ENCODE peak calls at places on chromosome 15, in four cellular contexts. One of them, this sample, is unnamed. For H3K4me1, the result is how much of the 10 kb centered on the place peaks cover.

GRCh38 chr15:90680371-90680935 is 36.7 kb upstream of the BLM start:
- DNase-seq in GM12878: no peak
- DNase-seq in H1: no peak
- DNase-seq in HCT116: no peak
- DNase-seq in this sample: no peak

GRCh38 chr15:48721061-48721810 is 75.7 kb upstream of the FBN1 start:
- DNase-seq in GM12878: no peak
- DNase-seq in HCT116: no peak
- DNase-seq in H1: no peak
- DNase-seq in this sample: no peak

GRCh38 chr15:89448825-89449224 is 47.6 kb downstream of the RHCG start:
- DNase-seq in HCT116: no peak
- DNase-seq in GM12878: no peak
- DNase-seq in H1: no peak
- DNase-seq in this sample: no peak

GRCh38 chr15:70257573-70258220 is 160.0 kb upstream of the TLE3 start:
- DNase-seq in GM12878: no peak
- DNase-seq in HCT116: no peak
- DNase-seq in H1: no peak
- DNase-seq in this sample: no peak

GRCh38 chr15:57866149-57866736 is 159.7 kb downstream of the POLR2M start:
- DNase-seq in H1: peak
- DNase-seq in HCT116: peak
- DNase-seq in GM12878: no peak
- DNase-seq in this sample: peak

GRCh38 chr15:49715213-49715612 is 94.4 kb downstream of the DTWD1 start:
- DNase-seq in GM12878: no peak
- DNase-seq in H1: no peak
- DNase-seq in HCT116: no peak
- DNase-seq in this sample: no peak

GRCh38 chr15:70856177-70856883 is 2.4 kb upstream of the LARP6 start:
- DNase-seq in H1: no peak
- DNase-seq in HCT116: no peak
- DNase-seq in GM12878: no peak
- DNase-seq in this sample: no peak

GRCh38 chr15:72472907-72473669 is 1.0 kb upstream of the ARIH1 start:
- DNase-seq in GM12878: peak
- DNase-seq in H1: no peak
- DNase-seq in HCT116: no peak
- DNase-seq in this sample: peak

GRCh38 chr15:98904466-98905048 is 103.0 kb downstream of the PGPEP1L start:
- DNase-seq in H1: no peak
- DNase-seq in HCT116: peak
- DNase-seq in GM12878: no peak
- DNase-seq in this sample: no peak

GRCh38 chr15:31437686-31438085 is 111.1 kb downstream of the KLF13 start:
- DNase-seq in HCT116: no peak
- DNase-seq in H1: no peak
- DNase-seq in GM12878: no peak
- DNase-seq in this sample: no peak

GRCh38 chr15:40731034-40731433 is 24.0 kb downstream of the RMDN3 start:
- DNase-seq in H1: no peak
- DNase-seq in HCT116: no peak
- DNase-seq in GM12878: no peak
- DNase-seq in this sample: no peak

GRCh38 chr15:88256261-88257230 is at the start of gene NTRK3:
- DNase-seq in HCT116: no peak
- DNase-seq in H1: no peak
- DNase-seq in GM12878: no peak
- DNase-seq in this sample: no peak

GRCh38 chr15:65747265-65747664 is 44.8 kb downstream of the DENND4A start:
- DNase-seq in HCT116: no peak
- DNase-seq in GM12878: no peak
- DNase-seq in H1: no peak
- DNase-seq in this sample: no peak

GRCh38 chr15:27885226-27885625 is 213.9 kb downstream of the OCA2 start:
- DNase-seq in GM12878: no peak
- DNase-seq in HCT116: no peak
- DNase-seq in H1: no peak
- DNase-seq in this sample: no peak

GRCh38 chr15:44541282-44541958 is 4.5 kb downstream of the EIF3J start:
- DNase-seq in GM12878: no peak
- DNase-seq in H1: no peak
- DNase-seq in HCT116: no peak
- DNase-seq in this sample: no peak
- TF ChIP-seq YY1 in GM12878: no peak
- TF ChIP-seq YY1 in H1: no peak
- TF ChIP-seq YY1 in HCT116: no peak
- TF ChIP-seq YY1 in this sample: no peak

DNA sequence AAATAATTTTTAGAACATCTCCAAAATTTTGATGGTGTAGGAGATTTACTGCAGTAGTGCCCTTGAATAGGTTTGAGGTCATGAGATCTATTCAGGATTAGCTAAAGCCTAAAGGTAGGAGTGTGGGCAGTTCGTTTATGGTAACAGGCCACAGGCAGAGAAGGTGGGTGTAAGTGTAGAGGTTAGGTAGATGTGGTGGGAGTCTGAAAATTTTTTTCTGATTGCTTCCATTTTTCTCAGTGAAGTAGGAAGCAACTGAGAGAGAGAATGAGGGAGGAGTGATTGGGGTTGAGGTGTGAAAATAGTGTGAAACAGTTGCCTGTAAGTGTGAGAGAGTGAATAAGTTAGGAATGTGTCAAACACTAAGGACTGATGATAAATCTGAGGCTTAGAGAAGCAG is 2.2 kb upstream of the ELL3 start:
- DNase-seq in GM12878: no peak
- DNase-seq in HCT116: no peak
- DNase-seq in H1: no peak
- DNase-seq in this sample: no peak
- H3K4me1 ChIP-seq in GM12878: under half
- H3K4me1 ChIP-seq in HCT116: under half
- H3K4me1 ChIP-seq in H1: under half
- H3K4me1 ChIP-seq in this sample: under half

GRCh38 chr15:76674883-76675282 is 230.3 kb downstream of the SCAPER start:
- DNase-seq in HCT116: no peak
- DNase-seq in H1: no peak
- DNase-seq in GM12878: no peak
- DNase-seq in this sample: no peak
- TF ChIP-seq YY1 in HCT116: no peak
- TF ChIP-seq YY1 in H1: no peak
- TF ChIP-seq YY1 in GM12878: no peak
- TF ChIP-seq YY1 in this sample: no peak

GRCh38 chr15:92879949-92880725 is 20.0 kb upstream of the CHD2 start:
- DNase-seq in GM12878: no peak
- DNase-seq in H1: no peak
- DNase-seq in HCT116: no peak
- DNase-seq in this sample: no peak
- H3K4me1 ChIP-seq in GM12878: under half
- H3K4me1 ChIP-seq in H1: under half
- H3K4me1 ChIP-seq in HCT116: under half
- H3K4me1 ChIP-seq in this sample: under half

GRCh38 chr15:59817834-59818233 is 128.7 kb upstream of the BNIP2 start:
- DNase-seq in H1: no peak
- DNase-seq in GM12878: no peak
- DNase-seq in HCT116: no peak
- DNase-seq in this sample: no peak

GRCh38 chr15:59819047-59819446 is 129.9 kb upstream of the BNIP2 start:
- DNase-seq in H1: no peak
- DNase-seq in HCT116: no peak
- DNase-seq in GM12878: no peak
- DNase-seq in this sample: no peak

GRCh38 chr15:59812185-59812870 is 123.2 kb upstream of the BNIP2 start:
- DNase-seq in GM12878: no peak
- DNase-seq in HCT116: no peak
- DNase-seq in H1: no peak
- DNase-seq in this sample: no peak

GRCh38 chr15:59812889-59813288 is 123.8 kb upstream of the BNIP2 start:
- DNase-seq in GM12878: no peak
- DNase-seq in H1: no peak
- DNase-seq in HCT116: no peak
- DNase-seq in this sample: no peak

DNA sequence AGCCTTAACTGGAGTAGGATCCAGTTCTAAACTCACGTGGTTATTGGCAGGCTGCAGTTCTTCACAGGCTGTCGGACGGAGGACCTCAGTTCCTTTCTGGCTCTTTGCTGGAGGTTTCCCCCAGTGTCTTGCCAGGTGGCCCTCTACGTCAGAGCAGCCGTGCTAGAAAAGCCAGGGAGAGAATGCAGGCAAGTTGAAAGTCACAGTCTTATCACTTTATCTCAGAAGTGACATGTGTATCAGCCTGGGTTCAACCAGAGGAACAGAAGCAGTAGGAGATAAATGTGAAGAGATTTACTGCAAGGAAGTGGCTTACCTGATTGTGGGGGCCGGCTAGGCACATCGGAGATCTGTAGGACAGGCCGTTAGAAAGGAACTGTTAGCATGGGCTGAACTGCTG is 125.3 kb upstream of the BNIP2 start:
- DNase-seq in GM12878: no peak
- DNase-seq in H1: no peak
- DNase-seq in HCT116: no peak
- DNase-seq in this sample: no peak
- TF ChIP-seq YY1 in GM12878: no peak
- TF ChIP-seq YY1 in H1: no peak
- TF ChIP-seq YY1 in HCT116: no peak
- TF ChIP-seq YY1 in this sample: no peak